ENCODE peak calls at places on chromosomes 1 and 21, in four cellular contexts. G, C, W and R are unnamed samples.

GRCh38 chr21:44694776-44695175 is 2.2 kb upstream of the KRTAP10-12 start:
- DNase-seq in W (no peak), C (no peak), G (no peak), R (no peak)

GRCh38 chr1:50968884-50969610 is 998 bp upstream of the CDKN2C start:
- DNase-seq in C (no peak), G (peak), W (no peak), R (no peak)

GRCh38 chr1:79193211-79194079 is 186.9 kb upstream of the ADGRL4 start:
- DNase-seq in C (peak), G (peak), W (no peak), R (peak)

GRCh38 chr1:42966688-42967609 is 8.3 kb upstream of the SLC2A1 start:
- DNase-seq in W (no peak), G (peak), C (peak), R (peak)

GRCh38 chr1:68328485-68328884 is 96.2 kb upstream of the WLS start:
- DNase-seq in W (no peak), G (peak), C (no peak), R (peak)

GRCh38 chr1:43349594-43350306 is 9.0 kb upstream of the CDC20 start:
- DNase-seq in C (peak), G (peak), W (no peak), R (no peak)

GRCh38 chr1:29679828-29680558 is 443.7 kb downstream of the PTPRU start:
- DNase-seq in W (no peak), G (no peak), C (no peak), R (no peak)

GRCh38 chr1:62436039-62436465 is 797 bp upstream of the USP1 start:
- DNase-seq in C (no peak), G (no peak), W (no peak), R (no peak)

GRCh38 chr1:170664828-170665617 is 1.1 kb downstream of the PRRX1 start:
- DNase-seq in C (no peak), G (peak), W (no peak), R (no peak)

GRCh38 chr1:34268311-34269042 is 91.8 kb downstream of the C1orf94 start:
- DNase-seq in C (peak), G (no peak), W (no peak), R (peak)

GRCh38 chr1:162206749-162207635 is 137.5 kb downstream of the NOS1AP start:
- DNase-seq in C (no peak), G (no peak), W (no peak), R (peak)

GRCh38 chr21:29300547-29301138 is 1.9 kb downstream of the BACH1 start:
- DNase-seq in W (no peak), C (no peak), G (no peak), R (no peak)

GRCh38 chr1:155006601-155007101 is 4.0 kb downstream of the ZBTB7B start:
- DNase-seq in W (no peak), C (no peak), G (peak), R (no peak)

GRCh38 chr1:93662481-93663190 is 19.0 kb downstream of the BCAR3 start:
- DNase-seq in W (no peak), C (no peak), G (peak), R (no peak)

GRCh38 chr1:57788333-57788732 is 364.5 kb upstream of the DAB1 start:
- DNase-seq in G (no peak), C (no peak), W (peak), R (no peak)